ENCODE peak calls at places on chromosomes 16 and 17, in ten cellular contexts. I is iPS DF 19.7; G is GM06990; M is A549; A is adrenal gland; D is Daoy; L is left cardiac atrium; E is EL; F is NCI-H146; H is CD4-positive, CD25-positive, alpha-beta regulatory T cell. Q is an unnamed sample.

GRCh38 chr17:66717680-66718079 is 117.2 kb upstream of the CACNG5 start:
- DNase-seq in G (peak), M (no peak), H (no peak), E (no peak), I (no peak), D (peak), F (peak), L (no peak), A (no peak), Q (no peak)

GRCh38 chr16:67530013-67530939 is 1.6 kb downstream of the RIPOR1 start:
- DNase-seq in M (no peak), H (peak), A (peak), G (peak), L (peak), I (no peak), D (peak), E (peak), F (peak), Q (peak)

GRCh38 chr16:57734308-57734924 is 1.2 kb upstream of the KATNB1 start:
- DNase-seq in G (no peak), A (no peak), F (no peak), E (no peak), L (no peak), H (no peak), D (no peak), M (no peak), I (no peak), Q (no peak)

GRCh38 chr17:27578718-27579085 is 52.3 kb upstream of the LGALS9 start:
- DNase-seq in I (no peak), D (peak), L (no peak), E (peak), A (no peak), G (peak), H (no peak), F (no peak), M (no peak), Q (no peak)

GRCh38 chr17:39929657-39930407 is 2.3 kb downstream of the LRRC3C start:
- DNase-seq in A (no peak), I (no peak), F (no peak), M (peak), L (no peak), H (no peak), D (peak), G (no peak), E (peak), Q (no peak)

GRCh38 chr17:19354123-19354522 is 8.4 kb downstream of the B9D1 start:
- DNase-seq in F (no peak), M (peak), H (no peak), G (no peak), I (no peak), E (peak), D (peak), L (no peak), A (no peak), Q (no peak)

GRCh38 chr17:2082003-2082862 is 27.3 kb downstream of the HIC1 start:
- DNase-seq in G (no peak), F (no peak), E (no peak), M (no peak), D (no peak), A (no peak), I (no peak), L (no peak), H (no peak), Q (no peak)

GRCh38 chr16:15457958-15458357 is 23.6 kb downstream of the BMERB1 start:
- DNase-seq in E (no peak), L (no peak), H (no peak), D (no peak), M (no peak), A (no peak), F (no peak), G (no peak), I (no peak), Q (no peak)

GRCh38 chr16:11359370-11359769 is 14.1 kb downstream of the RMI2 start:
- DNase-seq in D (peak), H (no peak), F (no peak), E (peak), I (no peak), L (no peak), G (no peak), M (no peak), A (no peak), Q (no peak)

GRCh38 chr16:86288716-86289294 is 221.5 kb upstream of the FOXF1 start:
- DNase-seq in L (no peak), M (no peak), H (no peak), A (no peak), F (no peak), E (no peak), G (no peak), D (no peak), I (no peak), Q (no peak)

GRCh38 chr16:67528870-67529638 is 425 bp downstream of the RIPOR1 start:
- DNase-seq in F (peak), G (no peak), A (peak), L (peak), D (peak), E (peak), H (no peak), I (no peak), M (peak), Q (peak)

GRCh38 chr17:61475726-61476125 is 23.5 kb downstream of the TBX4 start:
- DNase-seq in D (no peak), L (no peak), A (no peak), G (no peak), I (no peak), M (no peak), F (no peak), H (no peak), E (peak), Q (no peak)

GRCh38 chr17:34588266-34588665 is 8.9 kb downstream of the TMEM132E start:
- DNase-seq in G (no peak), E (no peak), I (no peak), M (no peak), D (no peak), A (no peak), H (no peak), L (no peak), F (no peak), Q (no peak)

Q was measured in coronary artery.